ENCODE peak calls at places on chromosomes 3 and 15, in seven cellular contexts. P is foreskin fibroblast; I is GM23248; V is activated CD8-positive, alpha-beta memory T cell treated with anti-CD3 and anti-CD28 coated beads, Interleukin-2, amount 10 ng/mL, durations not matched to agents 7 days and 5 days; Y is T-helper 2 cell; J is GM04504; F is NCI-H510A treated with DMSO at 0.1 percent for 48 hours. C is an unnamed sample.

GRCh38 chr3:171142985-171143384 is 116.5 kb upstream of the SLC2A2 start:
- DNase-seq in Y (no peak), F (peak; percentile 75), V (no peak), P (no peak), I (peak; percentile 20), J (no peak), C (no peak)

GRCh38 chr15:92043283-92043682 is 189.8 kb downstream of the SLCO3A1 start:
- DNase-seq in Y (no peak), P (no peak), J (no peak), V (no peak), F (peak; percentile 8), I (no peak), C (no peak)

GRCh38 chr3:152222327-152222726 is 46.4 kb upstream of the MBNL1 start:
- DNase-seq in P (peak; percentile 30), I (peak; percentile 91), Y (no peak), V (no peak), J (peak; percentile 47), F (no peak), C (no peak)

GRCh38 chr15:39110336-39110735 is 470.5 kb upstream of the THBS1 start:
- DNase-seq in I (peak; percentile 62), Y (no peak), F (no peak), J (no peak), P (no peak), V (no peak), C (no peak)

GRCh38 chr3:136473716-136474326 is 223.7 kb downstream of the PCCB start:
- DNase-seq in J (no peak), P (no peak), I (peak; percentile 71), F (no peak), V (no peak), Y (no peak), C (no peak)

GRCh38 chr15:48170981-48171380 is 7.1 kb downstream of the MYEF2 start:
- DNase-seq in J (no peak), F (no peak), I (no peak), V (no peak), Y (no peak), P (no peak), C (no peak)

GRCh38 chr3:14769531-14770325 is 49.0 kb upstream of the FGD5 start:
- DNase-seq in Y (no peak), J (no peak), F (no peak), V (peak; percentile 23), P (no peak), I (no peak), C (no peak)

GRCh38 chr15:45521596-45522167 is 873 bp downstream of the SLC30A4 start:
- DNase-seq in F (no peak), V (no peak), J (no peak), Y (no peak), I (peak; percentile 24), P (no peak), C (no peak)

GRCh38 chr3:187027531-187027936 is 97.2 kb downstream of the ST6GAL1 start:
- DNase-seq in J (no peak), V (peak; percentile 71), I (no peak), F (no peak), Y (peak; percentile 66), P (no peak), C (no peak)

GRCh38 chr3:196726788-196727675 is 12.6 kb upstream of the PAK2 start:
- DNase-seq in P (peak; percentile 47), J (no peak), I (peak; percentile 73), F (no peak), Y (no peak), V (peak; percentile 69), C (no peak)

GRCh38 chr3:41274944-41275668 is 75.8 kb downstream of the CTNNB1 start:
- DNase-seq in V (no peak), J (no peak), P (peak; percentile 91), I (peak; percentile 88), F (no peak), Y (no peak), C (peak; percentile 7)

C was measured in GOT3.